ENCODE peak calls at places on chromosome 1, in six cellular contexts. M is H9, E is H1, X is mesenchymal stem cell, L is neuronal stem cell, T is trophoblast cell. U is an unnamed sample.

GRCh38 chr1:1680031-1680911 is 12.3 kb downstream of the SLC35E2B start:
- DNase-seq in L (no peak), X (no peak), T (no peak), M (no peak), E (no peak), U (no peak)

GRCh38 chr1:179888071-179888470 is 6.0 kb downstream of the TOR1AIP1 start:
- DNase-seq in E (no peak), T (no peak), X (no peak), M (no peak), L (no peak), U (no peak)

GRCh38 chr1:16032388-16033100 is 10.7 kb downstream of the CLCNKA start:
- DNase-seq in T (peak), E (peak), L (peak), X (peak), M (peak), U (peak)

GRCh38 chr1:178238722-178239510 is 145.0 kb downstream of the RASAL2 start:
- DNase-seq in M (no peak), E (no peak), T (peak), L (no peak), X (peak), U (peak)

GRCh38 chr1:51622455-51622913 is 5.6 kb downstream of the OSBPL9 start:
- DNase-seq in L (no peak), T (peak), X (peak), M (peak), E (no peak), U (peak)

GRCh38 chr1:97904528-97904927 is 16.3 kb downstream of the DPYD start:
- DNase-seq in M (no peak), L (no peak), T (peak), E (no peak), X (peak), U (peak)

GRCh38 chr1:213244664-213245091 is 193.6 kb downstream of the RPS6KC1 start:
- DNase-seq in E (no peak), X (peak), T (peak), M (no peak), L (peak), U (peak)

GRCh38 chr1:154970631-154971340 is at the start of gene SHC1:
- DNase-seq in X (peak), E (peak), M (peak), L (peak), T (peak), U (peak)

GRCh38 chr1:46198026-46198826 is at the start of gene POMGNT1:
- DNase-seq in L (peak), M (peak), E (peak), T (peak), X (peak), U (peak)

GRCh38 chr1:41469706-41470105 is 14.8 kb downstream of the EDN2 start:
- DNase-seq in M (no peak), X (no peak), T (no peak), E (no peak), L (no peak), U (no peak)

GRCh38 chr1:147622731-147623130 is 47.6 kb downstream of the ACP6 start:
- DNase-seq in X (peak), E (no peak), M (no peak), L (no peak), T (no peak), U (peak)

GRCh38 chr1:36095760-36096405 is 7.2 kb downstream of the ADPRS start:
- DNase-seq in E (no peak), X (no peak), T (no peak), L (no peak), M (no peak), U (no peak)

GRCh38 chr1:71737768-71738167 is 544.6 kb downstream of the NEGR1 start:
- DNase-seq in L (no peak), T (no peak), X (no peak), M (peak), E (no peak), U (no peak)

GRCh38 chr1:32924881-32925344 is 23.7 kb upstream of the TMEM54 start:
- DNase-seq in X (no peak), M (peak), E (peak), L (peak), T (no peak), U (no peak)

GRCh38 chr1:24323281-24323680 is 4.1 kb downstream of the GRHL3 start:
- DNase-seq in E (no peak), L (no peak), M (no peak), X (no peak), T (peak), U (no peak)

GRCh38 chr1:47684964-47685762 is 247.3 kb downstream of the FOXD2 start:
- DNase-seq in L (no peak), T (no peak), X (no peak), M (peak), E (peak), U (no peak)

GRCh38 chr1:44784094-44785026 is 3.6 kb downstream of the BEST4 start:
- DNase-seq in M (peak), E (peak), T (peak), X (no peak), L (no peak), U (no peak)

GRCh38 chr1:112696578-112697320 is 10.2 kb downstream of the RHOC start:
- DNase-seq in L (no peak), X (no peak), M (no peak), E (no peak), T (no peak), U (no peak)

GRCh38 chr1:94792876-94793605 is 27.1 kb upstream of the SLC44A3 start:
- DNase-seq in L (no peak), E (no peak), T (peak), X (peak), M (no peak), U (peak)

GRCh38 chr1:181128592-181129497 is 40.3 kb downstream of the IER5 start:
- DNase-seq in E (peak), X (peak), M (peak), T (no peak), L (peak), U (no peak)

GRCh38 chr1:234230414-234230862 is 142.8 kb upstream of the COA6 start:
- DNase-seq in X (no peak), M (no peak), L (no peak), E (no peak), T (no peak), U (no peak)

GRCh38 chr1:208242829-208243521 is 1.2 kb downstream of the PLXNA2 start:
- DNase-seq in E (peak), T (peak), X (no peak), L (no peak), M (no peak), U (no peak)

GRCh38 chr1:174689524-174689923 is 241.8 kb downstream of the GPR52 start:
- DNase-seq in T (no peak), M (no peak), L (no peak), E (no peak), X (no peak), U (no peak)

GRCh38 chr1:158285756-158286241 is 3.9 kb upstream of the CD1C start:
- DNase-seq in L (no peak), M (no peak), E (peak), X (no peak), T (peak), U (no peak)

GRCh38 chr1:17315542-17316130 is 7.6 kb downstream of the PADI4 start:
- DNase-seq in E (peak), L (no peak), X (no peak), M (no peak), T (peak), U (no peak)

GRCh38 chr1:244011251-244011650 is 39.8 kb upstream of the ZBTB18 start:
- DNase-seq in X (no peak), E (no peak), L (no peak), M (no peak), T (no peak), U (peak)

GRCh38 chr1:63746129-63746864 is 27.5 kb upstream of the ROR1 start:
- DNase-seq in E (peak), L (no peak), X (peak), M (peak), T (no peak), U (peak)

GRCh38 chr1:167223144-167224103 is 2.7 kb downstream of the POU2F1 start:
- DNase-seq in T (no peak), L (no peak), X (peak), E (no peak), M (no peak), U (peak)
- H3K9ac ChIP-seq in T (no peak), L (no peak), X (peak), E (no peak), M (no peak), U (no peak)

GRCh38 chr1:67937651-67938050 is 104.4 kb upstream of the GNG12 start:
- DNase-seq in M (no peak), T (no peak), L (no peak), E (no peak), X (no peak), U (peak)
- H3K14ac ChIP-seq in M (no peak), T (no peak), L (no peak), E (no peak), X (no peak), U (peak)

GRCh38 chr1:27119270-27119618 is 35.7 kb downstream of the SLC9A1 start:
- DNase-seq in L (no peak), M (no peak), X (no peak), E (no peak), T (no peak), U (no peak)
- H3K9ac ChIP-seq in L (no peak), M (no peak), X (peak), E (no peak), T (no peak), U (no peak)

DNA sequence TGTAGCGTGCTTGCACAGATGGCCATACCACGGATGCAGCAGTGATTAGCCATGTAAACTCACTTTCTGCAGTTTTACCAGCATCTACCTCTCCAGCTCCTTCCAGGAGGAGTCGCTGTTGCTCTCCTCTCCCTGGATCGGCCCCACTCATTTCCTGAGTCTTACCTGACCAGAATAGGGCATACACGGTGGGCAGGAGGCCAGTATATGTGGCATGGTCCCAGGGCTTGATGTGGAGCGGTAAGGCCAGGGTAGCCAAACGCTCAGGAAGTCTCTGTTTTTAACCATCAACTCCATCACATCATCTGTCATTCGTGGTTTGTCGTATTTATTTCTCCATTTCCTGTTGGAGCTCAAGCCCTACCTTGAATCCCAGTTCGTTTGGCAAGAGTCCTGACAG is 163.4 kb upstream of the USP24 start:
- DNase-seq in L (peak), E (peak), X (peak), M (peak), T (peak), U (peak)
- H3K14ac ChIP-seq in L (no peak), E (no peak), X (no peak), M (no peak), T (peak), U (peak)

GRCh38 chr1:117179471-117179870 is 31.3 kb downstream of the VTCN1 start:
- DNase-seq in M (no peak), L (no peak), E (no peak), T (no peak), X (no peak), U (no peak)

GRCh38 chr1:117182271-117182670 is 28.5 kb downstream of the VTCN1 start:
- DNase-seq in X (no peak), T (peak), L (no peak), E (no peak), M (no peak), U (no peak)

GRCh38 chr1:117181630-117182041 is 29.1 kb downstream of the VTCN1 start:
- DNase-seq in T (peak), X (no peak), M (no peak), L (no peak), E (no peak), U (no peak)

GRCh38 chr1:117178756-117179155 is 32.0 kb downstream of the VTCN1 start:
- DNase-seq in E (no peak), X (no peak), M (no peak), T (no peak), L (no peak), U (no peak)

GRCh38 chr1:117180571-117180970 is 30.2 kb downstream of the VTCN1 start:
- DNase-seq in E (no peak), T (no peak), M (no peak), X (no peak), L (peak), U (no peak)
- H3K9ac ChIP-seq in E (no peak), T (no peak), M (no peak), X (no peak), L (no peak), U (no peak)

GRCh38 chr1:205974712-205975111 is 28.5 kb downstream of the RAB7B start:
- DNase-seq in X (no peak), L (no peak), T (no peak), E (no peak), M (no peak), U (no peak)

GRCh38 chr1:205972081-205972480 is 28.8 kb upstream of the SLC26A9 start:
- DNase-seq in M (no peak), L (no peak), X (no peak), E (no peak), T (peak), U (no peak)

GRCh38 chr1:205972491-205973168 is 29.4 kb upstream of the SLC26A9 start:
- DNase-seq in L (no peak), E (no peak), T (no peak), X (no peak), M (no peak), U (no peak)

GRCh38 chr1:205975387-205975998 is 27.7 kb downstream of the RAB7B start:
- DNase-seq in M (no peak), L (no peak), T (no peak), X (no peak), E (no peak), U (no peak)

DNA sequence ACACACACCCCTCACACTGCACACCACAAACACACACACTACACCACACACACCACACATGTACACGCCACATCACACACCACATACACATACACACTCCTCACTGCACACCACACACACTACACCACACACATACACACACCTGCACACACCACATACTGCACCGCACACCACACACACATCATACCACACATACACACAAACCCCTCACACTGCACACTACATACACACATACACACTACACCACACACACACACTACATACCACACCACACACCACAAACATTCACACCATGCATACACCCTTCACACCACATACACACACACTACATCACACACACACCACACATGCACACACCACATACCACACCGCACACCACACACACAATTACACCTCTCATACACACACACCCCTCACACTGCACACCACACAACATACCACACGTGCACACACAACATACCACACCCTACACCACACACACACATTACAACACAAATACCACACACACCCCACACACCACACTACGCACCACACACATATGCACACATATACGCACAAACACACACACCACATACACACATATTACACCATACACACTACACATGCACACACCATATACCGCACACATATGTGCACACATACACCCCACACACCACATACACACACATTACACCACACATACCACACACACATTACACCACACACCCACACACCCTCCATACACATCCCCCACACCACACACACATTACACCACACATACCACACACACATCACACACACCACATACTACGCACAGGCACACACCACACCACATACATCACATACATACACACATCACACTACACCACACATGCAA is 29.6 kb downstream of the RAB7B start:
- DNase-seq in E (no peak), M (no peak), X (no peak), T (no peak), L (no peak), U (no peak)
- H3K14ac ChIP-seq in E (no peak), M (no peak), X (no peak), T (no peak), L (peak), U (peak)

GRCh38 chr1:149914545-149914944 is 3.1 kb downstream of the SV2A start:
- DNase-seq in E (no peak), M (no peak), T (no peak), L (no peak), X (no peak), U (no peak)

GRCh38 chr1:149917590-149918144 is at the start of gene SV2A:
- DNase-seq in E (peak), L (peak), X (peak), M (peak), T (no peak), U (peak)

GRCh38 chr1:149916927-149917310 is 725 bp downstream of the SV2A start:
- DNase-seq in T (no peak), L (no peak), E (no peak), X (no peak), M (no peak), U (no peak)

GRCh38 chr1:149915429-149916192 is 2.0 kb downstream of the SV2A start:
- DNase-seq in T (no peak), L (no peak), M (no peak), X (no peak), E (no peak), U (no peak)

DNA sequence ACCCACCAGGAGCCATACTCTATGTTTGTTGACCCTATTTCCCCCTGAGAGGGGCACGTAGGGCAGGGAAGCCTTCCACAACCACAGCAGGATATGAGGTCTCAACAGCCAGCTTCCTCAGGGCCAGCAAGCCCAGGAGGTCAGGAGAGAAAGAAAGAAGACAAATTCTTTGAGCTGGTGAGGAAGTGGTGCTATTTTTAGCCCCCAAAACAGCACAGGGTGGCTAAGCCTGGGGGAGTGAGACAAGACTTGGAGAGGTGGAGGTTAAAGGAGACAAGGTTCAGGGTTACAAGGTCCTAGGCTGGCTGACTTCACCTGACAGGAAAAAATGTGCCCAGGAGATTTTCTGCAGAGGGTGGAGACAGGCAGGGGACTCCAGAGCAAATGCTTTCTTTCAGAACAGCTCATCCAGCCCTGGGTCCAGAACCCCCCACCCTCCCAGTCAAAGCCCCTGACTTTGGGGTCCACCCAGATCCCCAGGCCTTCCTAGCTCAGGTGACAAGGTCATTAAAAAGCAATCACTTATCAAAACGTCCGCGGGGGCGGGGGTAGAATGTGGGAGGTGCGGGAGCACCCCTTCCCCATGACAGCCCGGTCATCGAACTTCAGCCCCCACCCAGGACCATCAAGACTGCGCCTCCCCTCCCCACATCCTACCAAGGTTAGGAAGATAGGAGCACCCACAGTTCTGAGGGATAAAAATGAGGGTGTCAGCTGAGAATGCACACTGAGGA is 1.3 kb downstream of the SV2A start:
- DNase-seq in E (no peak), M (no peak), L (no peak), T (no peak), X (no peak), U (no peak)
- H3K9ac ChIP-seq in E (no peak), M (peak), L (peak), T (peak), X (no peak), U (no peak)

GRCh38 chr1:235295902-235296350 is 32.1 kb downstream of the ARID4B start:
- DNase-seq in L (no peak), T (peak), X (peak), M (no peak), E (no peak), U (peak)
- H3K14ac ChIP-seq in L (no peak), T (no peak), X (no peak), M (no peak), E (no peak), U (peak)

DNA sequence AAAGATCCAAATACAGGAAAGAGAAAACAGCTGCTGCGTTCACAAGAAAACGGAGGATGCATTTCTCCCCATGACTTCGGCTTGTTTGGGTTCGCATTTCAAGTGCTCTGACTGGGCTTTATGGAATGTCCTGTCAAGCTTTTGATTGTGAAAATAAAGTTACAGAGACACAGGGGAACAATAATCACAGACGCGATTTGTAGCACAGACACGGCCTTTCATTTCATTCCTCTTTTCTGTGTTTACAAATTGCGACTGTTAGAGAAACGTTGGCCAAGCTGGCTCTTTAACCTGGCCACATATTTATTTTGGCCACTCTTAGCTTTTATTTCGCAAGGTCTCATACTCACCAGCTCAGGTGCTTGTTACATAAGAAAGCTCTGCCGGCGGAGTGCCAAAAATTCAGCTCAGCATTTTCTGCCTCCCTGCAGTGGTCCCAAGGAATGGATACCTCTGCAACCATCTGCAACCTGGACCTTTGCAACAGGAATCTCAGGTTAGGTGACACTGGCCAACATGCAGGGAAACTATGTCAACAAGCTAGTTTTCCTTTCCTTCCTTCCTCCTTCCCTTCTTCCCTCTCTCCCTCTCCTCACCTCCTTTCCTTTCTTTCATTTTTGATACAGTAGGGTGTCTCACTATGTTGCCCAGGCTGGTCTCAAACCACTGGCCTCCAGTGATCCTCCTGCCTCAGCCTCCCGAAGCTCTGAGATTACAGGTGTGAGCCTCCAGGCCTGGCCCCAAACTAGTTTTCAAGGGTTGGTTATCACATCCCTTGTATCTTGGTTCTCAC is 58.2 kb upstream of the SLC45A1 start:
- DNase-seq in E (no peak), X (peak), L (no peak), M (no peak), T (peak), U (peak)
- H3K9ac ChIP-seq in E (no peak), X (peak), L (no peak), M (no peak), T (no peak), U (no peak)

U was measured in IMR-90.